ENCODE peak calls at places on chromosomes 13 and 19, in six cellular contexts. P is epithelial cell of proximal tubule, U is lung, F is fibroblast of lung, K is esophagus squamous epithelium, A is ovary. N is an unnamed sample.

GRCh38 chr13:40333238-40333637 is 333.2 kb downstream of the FOXO1 start:
- DNase-seq in U (no peak), F (peak; percentile 14), K (no peak), P (no peak), A (no peak), N (no peak)

GRCh38 chr13:45456196-45456972 is 8.4 kb upstream of the COG3 start:
- DNase-seq in F (peak; percentile 64), U (no peak), K (no peak), A (no peak), P (no peak), N (no peak)

GRCh38 chr19:657611-658010 is 5.4 kb downstream of the RNF126 start:
- DNase-seq in P (no peak), A (no peak), F (no peak), U (no peak), K (no peak), N (no peak)

GRCh38 chr19:32206065-32206464 is 139.3 kb upstream of the ZNF507 start:
- DNase-seq in U (no peak), P (no peak), A (no peak), F (no peak), K (no peak), N (no peak)

GRCh38 chr19:4025317-4025716 is 17.8 kb downstream of the PIAS4 start:
- DNase-seq in U (no peak), K (no peak), F (no peak), A (no peak), P (no peak), N (no peak)

GRCh38 chr13:62997038-62997619 is 1581.5 kb upstream of the PCDH20 start:
- DNase-seq in P (no peak), F (no peak), A (no peak), K (no peak), U (no peak), N (no peak)

GRCh38 chr13:111422352-111422751 is 101.9 kb downstream of the TEX29 start:
- DNase-seq in K (no peak), A (no peak), P (no peak), U (no peak), F (no peak), N (no peak)

GRCh38 chr19:49324801-49325491 is at the start of gene SLC6A16:
- DNase-seq in K (no peak), U (peak; percentile 22), P (no peak), A (no peak), F (no peak), N (no peak)

GRCh38 chr13:93151277-93151676 is 75.3 kb upstream of the GPC6 start:
- DNase-seq in K (no peak), U (no peak), F (peak; percentile 90), P (peak; percentile 52), A (no peak), N (peak; percentile 58)

GRCh38 chr19:37654525-37654832 is 786 bp downstream of the ZFP30 start:
- DNase-seq in K (no peak), F (peak; percentile 46), P (no peak), A (no peak), U (no peak), N (no peak)

GRCh38 chr13:40648040-40648439 is 18.4 kb downstream of the FOXO1 start:
- DNase-seq in A (no peak), F (no peak), U (no peak), P (no peak), K (no peak), N (no peak)

GRCh38 chr19:33132425-33132824 is 511 bp downstream of the WDR88 start:
- DNase-seq in K (no peak), U (no peak), A (no peak), P (no peak), F (no peak), N (no peak)

GRCh38 chr19:39307233-39307821 is 11.1 kb downstream of the IFNL1 start:
- DNase-seq in K (no peak), F (no peak), A (no peak), U (peak; percentile 46), P (no peak), N (no peak)

GRCh38 chr19:48239582-48240141 is 16.1 kb downstream of the CARD8 start:
- DNase-seq in A (no peak), F (peak; percentile 42), P (no peak), K (no peak), U (no peak), N (no peak)

GRCh38 chr13:114130708-114131580 is 1.5 kb downstream of the RASA3 start:
- DNase-seq in P (no peak), K (no peak), A (no peak), F (peak; percentile 94), U (no peak), N (no peak)

GRCh38 chr13:77827350-77827749 is 91.3 kb downstream of the EDNRB start:
- DNase-seq in K (no peak), U (no peak), F (no peak), A (no peak), P (no peak), N (no peak)

GRCh38 chr13:35144496-35144895 is 202.4 kb downstream of the NBEA start:
- DNase-seq in U (no peak), F (peak; percentile 21), K (no peak), A (no peak), P (no peak), N (no peak)

GRCh38 chr13:48600374-48601364 is 53.1 kb upstream of the CYSLTR2 start:
- DNase-seq in K (no peak), U (no peak), A (peak; percentile 24), P (peak; percentile 47), F (peak; percentile 97), N (no peak)

DNA sequence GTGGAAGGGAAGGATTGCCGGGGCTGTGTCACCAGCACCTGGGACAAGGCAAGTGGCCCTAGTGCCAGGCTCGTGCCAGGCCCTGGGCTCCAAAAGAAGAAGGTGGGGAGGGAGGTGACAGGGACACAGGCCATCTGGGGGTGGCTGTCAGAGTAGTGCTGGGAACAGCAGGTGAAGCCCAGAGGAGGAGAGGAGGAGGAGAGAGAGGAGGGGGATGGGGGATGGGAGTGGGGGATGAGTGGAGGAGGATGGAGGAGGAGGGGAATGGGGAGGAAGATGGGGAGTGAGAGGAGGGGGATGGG is 18.7 kb downstream of the LSM4 start:
- DNase-seq in A (no peak), P (no peak), K (no peak), F (no peak), U (no peak), N (no peak)
- TF ChIP-seq CTCF in A (no peak), P (no peak), K (no peak), F (no peak), U (no peak), N (no peak)

GRCh38 chr13:110233181-110233641 is 73.7 kb downstream of the COL4A1 start:
- DNase-seq in A (no peak), U (no peak), K (no peak), F (peak; percentile 65), P (no peak), N (no peak)

GRCh38 chr13:110232146-110232545 is 74.8 kb downstream of the COL4A1 start:
- DNase-seq in U (no peak), P (no peak), K (no peak), F (no peak), A (no peak), N (no peak)

GRCh38 chr13:110231348-110232047 is 75.5 kb downstream of the COL4A1 start:
- DNase-seq in F (no peak), P (no peak), K (no peak), U (no peak), A (no peak), N (no peak)

GRCh38 chr13:110233682-110234280 is 73.2 kb downstream of the COL4A1 start:
- DNase-seq in A (no peak), F (no peak), P (no peak), U (no peak), K (no peak), N (no peak)

DNA sequence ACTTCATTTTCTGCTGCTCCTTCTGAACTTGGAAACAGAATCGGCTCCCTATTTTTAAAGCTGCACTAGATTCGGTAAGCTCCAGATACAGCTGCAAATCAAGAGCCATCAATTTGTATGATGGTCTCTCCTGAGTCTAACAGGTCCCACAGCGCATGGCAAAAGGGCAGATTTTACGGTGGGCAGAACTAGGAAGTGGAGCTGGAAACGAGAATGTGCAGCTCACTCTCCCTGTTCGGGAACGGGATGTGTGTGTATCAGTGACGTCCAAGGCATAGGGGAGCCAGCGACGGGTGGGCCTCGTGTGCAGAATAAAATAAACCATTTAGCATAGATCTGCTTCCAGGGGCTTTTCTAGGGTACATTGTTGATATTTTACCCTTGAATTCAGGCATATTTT is 74.2 kb downstream of the COL4A1 start:
- DNase-seq in A (no peak), K (no peak), F (no peak), U (no peak), P (no peak), N (no peak)
- H3K4me3 ChIP-seq in A (no peak overlapping the region), K (peak overlapping the region; percentile 39), F (peak overlapping the region; percentile 50), U (no peak overlapping the region), P (no peak overlapping the region), N (no peak overlapping the region)

GRCh38 chr13:27353166-27353583 is 71.2 kb upstream of the GTF3A start:
- DNase-seq in A (no peak), K (no peak), P (no peak), U (no peak), F (peak; percentile 77), N (no peak)

GRCh38 chr13:27355894-27356293 is 68.5 kb upstream of the GTF3A start:
- DNase-seq in F (no peak), P (no peak), A (no peak), K (no peak), U (no peak), N (no peak)

GRCh38 chr13:27352698-27353097 is 71.7 kb upstream of the GTF3A start:
- DNase-seq in K (no peak), U (no peak), A (no peak), P (no peak), F (no peak), N (no peak)

GRCh38 chr13:27353653-27354052 is 70.8 kb upstream of the GTF3A start:
- DNase-seq in U (no peak), P (no peak), K (no peak), F (no peak), A (no peak), N (no peak)

GRCh38 chr13:27354379-27354778 is 70.0 kb upstream of the GTF3A start:
- DNase-seq in K (no peak), A (no peak), P (no peak), U (no peak), F (peak; percentile 60), N (no peak)
- TF ChIP-seq CTCF in K (no peak), A (no peak), P (no peak), U (no peak), F (peak; percentile 37), N (peak; percentile 5)

DNA sequence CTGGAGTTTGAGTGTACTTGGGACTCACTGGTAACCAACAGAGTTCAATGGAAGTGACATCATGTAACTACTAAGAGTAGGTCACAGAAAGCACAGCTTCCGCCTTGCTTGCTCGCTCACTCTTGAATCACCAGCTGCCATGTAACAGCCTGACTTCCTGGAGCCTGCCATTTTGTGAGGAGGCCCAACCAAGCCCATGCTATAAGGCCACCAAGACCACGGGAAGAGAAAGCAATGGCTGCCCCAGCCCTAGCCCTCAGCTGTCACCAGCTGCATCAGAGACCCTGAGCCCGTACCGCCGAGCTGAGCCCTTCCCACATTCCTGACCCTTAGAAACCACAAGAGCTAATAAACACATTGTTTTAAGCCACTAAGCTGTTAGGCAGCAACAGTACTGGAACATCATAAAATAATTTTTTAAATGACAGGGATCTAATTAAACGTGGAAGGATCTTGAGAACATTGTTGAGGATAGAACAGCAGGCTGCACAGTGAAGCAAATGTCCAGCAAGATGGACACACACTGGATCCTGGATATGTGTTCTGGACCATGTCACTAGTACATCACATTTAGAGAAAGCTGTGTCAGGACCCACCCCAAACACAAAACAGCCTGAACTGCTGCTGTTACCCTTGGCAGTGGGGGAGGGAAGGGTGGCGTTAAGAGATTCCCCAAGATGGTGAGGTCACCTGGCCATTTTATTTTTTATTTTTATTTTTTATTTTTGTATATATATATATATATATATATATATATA is 21.7 kb upstream of the LDLR start:
- DNase-seq in A (no peak), F (peak; percentile 13), U (no peak), K (no peak), P (no peak), N (no peak)
- H3K4me3 ChIP-seq in A (no peak overlapping the region), F (no peak overlapping the region), U (no peak overlapping the region), K (no peak overlapping the region), P (no peak overlapping the region), N (no peak overlapping the region)

N was measured in AG04449.